ENCODE peak calls at places on chromosomes 3 and 15, in five cellular contexts. S is mesothelial cell of epicardium, B is SHP77, M is LHCN-M2, I is AG08396. O is an unnamed sample.
A peak's percentile ranks its signal among the peaks of the same experiment; 100 is the strongest.

GRCh38 chr3:119663885-119664284 is 3.5 kb upstream of the POPDC2 start:
- DNase-seq in I (no peak), B (no peak), M (peak; percentile 74), S (no peak), O (no peak)

GRCh38 chr3:52682016-52682415 is 3.7 kb downstream of the PBRM1 start:
- DNase-seq in S (no peak), M (peak; percentile 83), I (peak; percentile 72), B (no peak), O (no peak)

GRCh38 chr3:53103566-53104296 is 26.5 kb downstream of the RFT1 start:
- DNase-seq in S (no peak), M (no peak), I (no peak), B (no peak), O (no peak)

GRCh38 chr15:96307856-96308394 is 22.6 kb upstream of the NR2F2 start:
- DNase-seq in I (no peak), B (no peak), S (no peak), M (no peak), O (no peak)

GRCh38 chr3:17941766-17942165 is 199.3 kb upstream of the TBC1D5 start:
- DNase-seq in M (no peak), I (no peak), B (no peak), S (no peak), O (no peak)

GRCh38 chr15:40239671-40240618 is 1.1 kb downstream of the PAK6 start:
- DNase-seq in M (no peak), S (no peak), B (no peak), I (no peak), O (no peak)

GRCh38 chr3:194870394-194871110 is 184.9 kb downstream of the FAM43A start:
- DNase-seq in I (no peak), B (no peak), M (peak; percentile 25), S (no peak), O (no peak)

GRCh38 chr3:183698318-183698731 is 728 bp downstream of the YEATS2 start:
- DNase-seq in M (peak; percentile 24), S (no peak), I (peak; percentile 66), B (no peak), O (no peak)

GRCh38 chr3:115401298-115401697 is 222.0 kb upstream of the GAP43 start:
- DNase-seq in B (no peak), M (peak; percentile 81), S (no peak), I (peak; percentile 28), O (no peak)

GRCh38 chr15:64931381-64931780 is 19.7 kb downstream of the ANKDD1A start:
- DNase-seq in S (no peak), B (no peak), I (no peak), M (no peak), O (no peak)

GRCh38 chr15:99482993-99483392 is 82.8 kb upstream of the MEF2A start:
- DNase-seq in I (no peak), B (no peak), M (no peak), S (no peak), O (no peak)

GRCh38 chr15:38325290-38325990 is 72.8 kb downstream of the SPRED1 start:
- DNase-seq in I (no peak), B (no peak), M (peak; percentile 18), S (no peak), O (no peak)

GRCh38 chr3:131081224-131081623 is 54.5 kb downstream of the NEK11 start:
- DNase-seq in B (no peak), S (no peak), M (no peak), I (no peak), O (no peak)

GRCh38 chr15:31393441-31394091 is 66.9 kb downstream of the KLF13 start:
- DNase-seq in M (no peak), B (no peak), S (no peak), I (no peak), O (no peak)

GRCh38 chr3:184633185-184633584 is 71.6 kb downstream of the EPHB3 start:
- DNase-seq in I (no peak), B (no peak), M (no peak), S (no peak), O (no peak)

GRCh38 chr15:63212050-63212973 is 22.9 kb downstream of the RAB8B start:
- DNase-seq in B (no peak), M (peak; percentile 51), I (no peak), S (no peak), O (no peak)

GRCh38 chr15:69740684-69741083 is 288.1 kb downstream of the RPLP1 start:
- DNase-seq in B (no peak), S (no peak), M (no peak), I (no peak), O (no peak)

GRCh38 chr3:161674402-161674801 is 177.8 kb downstream of the OTOL1 start:
- DNase-seq in I (no peak), M (no peak), S (no peak), B (no peak), O (no peak)

GRCh38 chr15:60399246-60399915 is 1.6 kb upstream of the ANXA2 start:
- DNase-seq in M (no peak), B (no peak), I (no peak), S (no peak), O (no peak)

O was measured in KG1.